ENCODE peak calls at places on chromosomes 5 and 9, in four cellular contexts. One of them, this sample, is unnamed.

GRCh38 chr9:33924978-33925797 is 108.2 kb downstream of the UBE2R2 start:
- DNase-seq in bronchial epithelial cell: peak
- DNase-seq in right cardiac atrium: peak
- DNase-seq in mucosa of gallbladder: peak
- DNase-seq in this sample: peak

GRCh38 chr9:110443146-110443877 is 105.6 kb upstream of the TXNDC8 start:
- DNase-seq in mucosa of gallbladder: no peak
- DNase-seq in bronchial epithelial cell: peak
- DNase-seq in right cardiac atrium: no peak
- DNase-seq in this sample: no peak

GRCh38 chr9:31837211-31837610 is 547.2 kb upstream of the ACO1 start:
- DNase-seq in right cardiac atrium: no peak
- DNase-seq in mucosa of gallbladder: no peak
- DNase-seq in bronchial epithelial cell: no peak
- DNase-seq in this sample: no peak

GRCh38 chr5:155794801-155795200 is 532.2 kb upstream of the SGCD start:
- DNase-seq in mucosa of gallbladder: no peak
- DNase-seq in bronchial epithelial cell: peak
- DNase-seq in right cardiac atrium: no peak
- DNase-seq in this sample: no peak

GRCh38 chr5:18270635-18271338 is 636.5 kb downstream of the TAF11L14 start:
- DNase-seq in mucosa of gallbladder: no peak
- DNase-seq in right cardiac atrium: no peak
- DNase-seq in bronchial epithelial cell: peak
- DNase-seq in this sample: no peak

GRCh38 chr5:81288021-81288433 is 13.4 kb upstream of the ZCCHC9 start:
- DNase-seq in mucosa of gallbladder: no peak
- DNase-seq in bronchial epithelial cell: no peak
- DNase-seq in right cardiac atrium: no peak
- DNase-seq in this sample: no peak

GRCh38 chr5:58411372-58411771 is 48.5 kb downstream of the PLK2 start:
- DNase-seq in mucosa of gallbladder: no peak
- DNase-seq in right cardiac atrium: no peak
- DNase-seq in bronchial epithelial cell: peak
- DNase-seq in this sample: no peak

GRCh38 chr9:124284940-124285441 is 27.2 kb downstream of the NEK6 start:
- DNase-seq in mucosa of gallbladder: no peak
- DNase-seq in right cardiac atrium: peak
- DNase-seq in bronchial epithelial cell: no peak
- DNase-seq in this sample: no peak

GRCh38 chr5:415928-416635 is 26.9 kb upstream of the EXOC3 start:
- DNase-seq in mucosa of gallbladder: no peak
- DNase-seq in right cardiac atrium: no peak
- DNase-seq in bronchial epithelial cell: no peak
- DNase-seq in this sample: no peak

GRCh38 chr9:109973336-109973735 is 193.3 kb downstream of the PALM2AKAP2 start:
- DNase-seq in right cardiac atrium: no peak
- DNase-seq in mucosa of gallbladder: no peak
- DNase-seq in bronchial epithelial cell: no peak
- DNase-seq in this sample: no peak

GRCh38 chr9:80605129-80605528 is 1033.4 kb downstream of the TLE4 start:
- DNase-seq in right cardiac atrium: no peak
- DNase-seq in mucosa of gallbladder: no peak
- DNase-seq in bronchial epithelial cell: peak
- DNase-seq in this sample: peak

GRCh38 chr9:95816716-95817115 is 58.8 kb upstream of the ERCC6L2 start:
- DNase-seq in bronchial epithelial cell: peak
- DNase-seq in right cardiac atrium: no peak
- DNase-seq in mucosa of gallbladder: no peak
- DNase-seq in this sample: peak